ENCODE peak calls at places on chromosomes 1 and 21, in six cellular contexts. F, I, P, Q, Y and S are unnamed samples.

GRCh38 chr1:15246960-15247614 is at the start of gene FHAD1:
- DNase-seq in F (peak), I (peak), P (peak), Q (peak), Y (peak), S (no peak)

GRCh38 chr21:14531927-14532326 is 14.2 kb downstream of the SAMSN1 start:
- DNase-seq in F (no peak), I (peak), P (no peak), Q (no peak), Y (no peak), S (no peak)

GRCh38 chr1:214514032-214514818 is 37.2 kb downstream of the PTPN14 start:
- DNase-seq in F (no peak), I (no peak), P (no peak), Q (no peak), Y (no peak), S (no peak)

GRCh38 chr1:17632106-17632505 is 92.6 kb downstream of the ARHGEF10L start:
- DNase-seq in F (no peak), I (no peak), P (no peak), Q (no peak), Y (no peak), S (no peak)

GRCh38 chr1:22711591-22712501 is 1.2 kb downstream of the EPHB2 start:
- DNase-seq in F (peak), I (no peak), P (no peak), Q (peak), Y (no peak), S (no peak)

GRCh38 chr21:46454634-46455390 is 3.9 kb upstream of the DIP2A start:
- DNase-seq in F (no peak), I (no peak), P (no peak), Q (no peak), Y (no peak), S (peak)

GRCh38 chr1:93630168-93630567 is 51.5 kb downstream of the BCAR3 start:
- DNase-seq in F (no peak), I (no peak), P (no peak), Q (no peak), Y (no peak), S (no peak)

GRCh38 chr1:230977781-230978490 is 725 bp downstream of the TTC13 start:
- DNase-seq in F (peak), I (peak), P (peak), Q (peak), Y (peak), S (no peak)

GRCh38 chr21:44368711-44369446 is 15.5 kb downstream of the TRPM2 start:
- DNase-seq in F (no peak), I (peak), P (peak), Q (no peak), Y (peak), S (peak)

GRCh38 chr1:23718482-23718881 is 24.8 kb upstream of the ELOA start:
- DNase-seq in F (peak), I (peak), P (peak), Q (peak), Y (no peak), S (no peak)

GRCh38 chr21:36535618-36536241 is 55.8 kb upstream of the CLDN14 start:
- DNase-seq in F (no peak), I (peak), P (no peak), Q (no peak), Y (no peak), S (no peak)

GRCh38 chr1:31581821-31582810 is 5.8 kb downstream of the TINAGL1 start:
- DNase-seq in F (no peak), I (no peak), P (no peak), Q (peak), Y (no peak), S (no peak)

GRCh38 chr1:11831945-11832725 is 15.4 kb downstream of the NPPA start:
- DNase-seq in F (no peak), I (no peak), P (no peak), Q (no peak), Y (no peak), S (no peak)

GRCh38 chr1:235866207-235866912 is at the start of gene LYST:
- DNase-seq in F (peak), I (peak), P (peak), Q (peak), Y (peak), S (peak)

GRCh38 chr1:30756545-30757195 is 904 bp downstream of the LAPTM5 start:
- DNase-seq in F (no peak), I (no peak), P (peak), Q (peak), Y (peak), S (no peak)

GRCh38 chr21:41482321-41482720 is 25.6 kb downstream of the TMPRSS2 start:
- DNase-seq in F (no peak), I (no peak), P (no peak), Q (no peak), Y (no peak), S (no peak)

GRCh38 chr1:203626910-203627246 is 246 bp downstream of the ATP2B4 start:
- DNase-seq in F (peak), I (no peak), P (no peak), Q (no peak), Y (peak), S (no peak)

GRCh38 chr1:203628185-203628996 is 1.8 kb downstream of the ATP2B4 start:
- DNase-seq in F (no peak), I (peak), P (no peak), Q (peak), Y (peak), S (peak)

GRCh38 chr1:203624341-203624712 is 2.3 kb upstream of the ATP2B4 start:
- DNase-seq in F (no peak), I (no peak), P (no peak), Q (no peak), Y (no peak), S (no peak)

GRCh38 chr1:203627819-203628184 is 1.2 kb downstream of the ATP2B4 start:
- DNase-seq in F (no peak), I (no peak), P (no peak), Q (peak), Y (no peak), S (no peak)

GRCh38 chr1:203625623-203626189 is 926 bp upstream of the ATP2B4 start:
- DNase-seq in F (no peak), I (peak), P (peak), Q (peak), Y (no peak), S (no peak)
- TF ChIP-seq CTCF in F (peak), I (peak), P (peak), Q (no peak), Y (peak), S (peak)

GRCh38 chr1:39372105-39372504 is 119.3 kb upstream of the BMP8A start:
- DNase-seq in F (no peak), I (no peak), P (no peak), Q (no peak), Y (no peak), S (no peak)
- H3K4me3 ChIP-seq in F (no peak), I (no peak), P (no peak), Q (no peak), Y (no peak), S (no peak)

GRCh38 chr1:153057375-153057774 is at the start of gene SPRR2A:
- DNase-seq in F (no peak), I (no peak), P (no peak), Q (peak), Y (no peak), S (no peak)

GRCh38 chr1:153058826-153059784 is 1.8 kb upstream of the SPRR2A start:
- DNase-seq in F (no peak), I (no peak), P (peak), Q (peak), Y (no peak), S (no peak)

GRCh38 chr1:153058154-153058553 is 842 bp upstream of the SPRR2A start:
- DNase-seq in F (no peak), I (no peak), P (no peak), Q (no peak), Y (no peak), S (no peak)
- TF ChIP-seq CTCF in F (no peak), I (no peak), P (peak), Q (peak), Y (no peak), S (no peak)

DNA sequence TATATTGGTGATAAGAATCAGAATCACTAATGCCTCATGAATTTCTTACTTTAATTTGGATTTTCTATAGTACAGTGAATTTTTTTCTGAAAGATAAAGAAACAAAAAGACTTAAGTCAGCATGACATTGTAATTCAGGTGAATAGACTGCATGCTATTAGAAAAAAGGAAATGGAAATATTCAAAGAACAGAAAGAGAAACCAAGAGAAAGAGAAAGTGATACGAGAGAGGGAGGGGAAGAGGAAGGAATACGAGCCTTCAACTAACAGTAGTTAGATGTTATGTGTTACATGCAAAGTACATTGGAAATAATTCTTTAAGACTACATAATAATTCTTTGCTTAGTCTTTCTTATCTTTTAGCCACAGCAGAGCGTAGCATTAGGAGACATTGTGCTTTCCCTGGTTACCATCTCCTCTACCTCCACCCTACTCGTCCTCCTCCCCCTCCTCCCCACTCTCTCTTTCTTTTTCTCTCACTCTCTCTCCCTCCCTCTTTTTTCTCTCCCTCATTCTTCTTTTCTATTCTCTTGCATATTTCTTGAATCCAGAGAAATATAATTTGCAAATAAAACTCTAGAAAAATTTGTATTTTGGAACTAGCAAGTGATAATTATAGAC is 46.4 kb upstream of the ADGRL4 start:
- DNase-seq in F (no peak), I (no peak), P (no peak), Q (no peak), Y (no peak), S (no peak)
- H3K4me3 ChIP-seq in F (no peak), I (no peak), P (no peak), Q (no peak), Y (no peak), S (no peak)

GRCh38 chr1:217891966-217892365 is 260.8 kb downstream of the SPATA17 start:
- DNase-seq in F (no peak), I (no peak), P (no peak), Q (no peak), Y (no peak), S (no peak)

GRCh38 chr1:217892750-217893149 is 261.6 kb downstream of the SPATA17 start:
- DNase-seq in F (no peak), I (no peak), P (no peak), Q (peak), Y (no peak), S (no peak)

DNA sequence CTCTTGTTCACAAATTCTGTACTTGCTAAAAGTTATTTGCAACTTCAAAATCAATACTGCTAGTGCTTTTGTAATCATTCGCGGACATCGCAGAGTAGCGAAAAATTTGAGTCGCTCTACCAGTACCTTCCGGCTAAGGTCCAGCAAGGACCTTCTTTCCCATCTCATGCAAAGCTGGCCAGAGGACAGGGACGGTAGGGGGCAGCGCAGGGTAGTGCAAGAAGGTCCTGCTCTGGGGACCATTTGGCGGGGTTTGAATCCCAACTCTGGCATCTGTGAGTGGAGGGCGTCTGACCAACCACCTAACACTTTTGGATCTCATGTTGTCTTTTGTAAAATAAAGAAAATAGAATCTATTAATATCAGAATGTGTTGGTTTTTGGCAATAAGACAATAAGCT is 258.3 kb downstream of the SPATA17 start:
- DNase-seq in F (peak), I (peak), P (no peak), Q (peak), Y (no peak), S (no peak)
- TF ChIP-seq CTCF in F (peak), I (peak), P (no peak), Q (no peak), Y (no peak), S (no peak)

GRCh38 chr1:229556551-229556950 is 2.0 kb downstream of the ABCB10 start:
- DNase-seq in F (no peak), I (no peak), P (no peak), Q (no peak), Y (no peak), S (no peak)
- H3K4me3 ChIP-seq in F (no peak), I (no peak), P (peak), Q (peak), Y (no peak), S (peak)

GRCh38 chr1:197692965-197693364 is 82.3 kb downstream of the DENND1B start:
- DNase-seq in F (no peak), I (no peak), P (no peak), Q (peak), Y (no peak), S (no peak)
- TF ChIP-seq CTCF in F (peak), I (no peak), P (peak), Q (peak), Y (no peak), S (no peak)